ENCODE peak calls at places on chromosomes 1 and 21, in seven cellular contexts. L is ovary, A is adrenal gland, S is tibial artery, G is stomach, N is transverse colon, P is uterus. J is an unnamed sample. For H3K27me3 and H3K4me1, the result is how much of the 10 kb centered on the place peaks cover.

GRCh38 chr1:151806170-151806569 is 951 bp upstream of the LINGO4 start:
- DNase-seq in L (no peak), A (no peak), S (no peak), G (no peak), N (no peak), P (no peak), J (peak)

GRCh38 chr1:3501856-3502665 is 47.6 kb downstream of the ARHGEF16 start:
- DNase-seq in L (peak), A (peak), S (peak), G (peak), N (peak), P (no peak), J (peak)

GRCh38 chr1:231757101-231757404 is 130.5 kb downstream of the DISC1 start:
- DNase-seq in L (no peak), A (no peak), S (no peak), G (no peak), N (no peak), P (no peak), J (no peak)

GRCh38 chr1:206419783-206420182 is 50.5 kb upstream of the IKBKE start:
- DNase-seq in L (no peak), A (no peak), S (no peak), G (no peak), N (no peak), P (no peak), J (no peak)

GRCh38 chr1:107293901-107294600 is 153.2 kb downstream of the NTNG1 start:
- DNase-seq in L (no peak), A (no peak), S (no peak), G (no peak), N (no peak), P (no peak), J (no peak)

GRCh38 chr1:74964508-74964907 is 169.7 kb upstream of the LHX8 start:
- DNase-seq in L (peak), A (peak), S (peak), G (peak), N (no peak), P (no peak), J (peak)

GRCh38 chr21:23542097-23542496 is 2065.2 kb downstream of the MRPL39 start:
- DNase-seq in L (no peak), A (no peak), S (no peak), G (no peak), N (no peak), P (no peak), J (no peak)

GRCh38 chr1:117146570-117147340 is 25.2 kb upstream of the TRIM45 start:
- DNase-seq in L (no peak), A (no peak), S (no peak), G (no peak), N (no peak), P (no peak), J (no peak)

GRCh38 chr1:92833840-92834239 is 2.0 kb downstream of the RPL5 start:
- DNase-seq in L (no peak), A (no peak), S (no peak), G (no peak), N (no peak), P (no peak), J (no peak)

GRCh38 chr1:72892461-72892860 is 610.1 kb upstream of the NEGR1 start:
- DNase-seq in L (no peak), A (no peak), S (no peak), G (no peak), N (no peak), P (no peak), J (no peak)

GRCh38 chr1:71118086-71118485 is 37.3 kb upstream of the ZRANB2 start:
- DNase-seq in L (no peak), A (no peak), S (no peak), G (no peak), N (no peak), P (no peak), J (no peak)

GRCh38 chr21:37061926-37062591 is 10.8 kb downstream of the PIGP start:
- DNase-seq in L (no peak), A (no peak), S (no peak), G (no peak), N (no peak), P (no peak), J (no peak)

GRCh38 chr1:163799190-163799805 is 477.5 kb downstream of the NUF2 start:
- DNase-seq in L (no peak), A (no peak), S (no peak), G (no peak), N (no peak), P (no peak), J (no peak)

GRCh38 chr21:33125981-33126380 is 56.0 kb downstream of the OLIG1 start:
- DNase-seq in L (no peak), A (no peak), S (no peak), G (no peak), N (no peak), P (no peak), J (no peak)

GRCh38 chr1:94258873-94259331 is 21.5 kb upstream of the ARHGAP29 start:
- DNase-seq in L (no peak), A (peak), S (peak), G (no peak), N (peak), P (peak), J (no peak)

GRCh38 chr1:39639333-39640130 is at the start of gene HEYL:
- DNase-seq in L (peak), A (peak), S (peak), G (peak), N (peak), P (peak), J (peak)

GRCh38 chr1:56771717-56772116 is 47.5 kb downstream of the FYB2 start:
- DNase-seq in L (no peak), A (no peak), S (no peak), G (no peak), N (no peak), P (no peak), J (no peak)

GRCh38 chr1:203467550-203467921 is 8.1 kb upstream of the PRELP start:
- DNase-seq in L (peak), A (peak), S (peak), G (peak), N (peak), P (peak), J (no peak)

GRCh38 chr1:201721131-201722049 is 107.6 kb upstream of the IPO9 start:
- DNase-seq in L (no peak), A (no peak), S (no peak), G (no peak), N (no peak), P (peak), J (no peak)

GRCh38 chr1:165539306-165539705 is 4.5 kb upstream of the LRRC52 start:
- DNase-seq in L (no peak), A (no peak), S (no peak), G (no peak), N (no peak), P (no peak), J (no peak)

GRCh38 chr1:204741440-204741839 is 55.9 kb upstream of the LRRN2 start:
- DNase-seq in L (no peak), A (no peak), S (no peak), G (no peak), N (no peak), P (no peak), J (no peak)
- H3K27me3 ChIP-seq in L (under half), A (under half), S (under half), G (under half), N (under half), P (under half), J (under half)

DNA sequence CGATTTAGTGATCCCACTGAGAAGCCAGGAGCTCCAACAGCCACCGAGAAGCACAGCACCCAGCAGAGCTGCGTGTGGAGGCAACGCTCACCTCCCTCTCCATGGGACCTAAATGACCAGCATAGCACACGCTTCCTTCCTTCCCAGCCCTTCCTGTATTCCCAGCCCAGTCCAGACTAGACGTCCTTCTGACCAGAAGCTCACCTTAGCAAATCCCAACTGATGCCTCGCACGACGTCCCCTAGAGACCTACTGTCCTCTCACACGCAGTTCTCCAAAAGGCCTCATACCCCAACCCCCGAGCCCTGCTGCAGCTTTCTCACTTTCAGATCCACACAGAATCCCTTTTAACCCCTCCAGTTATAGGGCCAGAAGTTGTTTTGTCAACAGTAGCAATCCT is 132.4 kb downstream of the SLC45A1 start:
- DNase-seq in L (no peak), A (no peak), S (no peak), G (no peak), N (no peak), P (no peak), J (no peak)
- H3K4me1 ChIP-seq in L (under half), A (under half), S (under half), G (under half), N (under half), P (under half), J (under half)

GRCh38 chr1:37765937-37766664 is 1.2 kb upstream of the EPHA10 start:
- DNase-seq in L (no peak), A (no peak), S (no peak), G (no peak), N (no peak), P (no peak), J (no peak)
- H3K27me3 ChIP-seq in L (under half), A (half or more), S (under half), G (half or more), N (half or more), P (under half), J (under half)

GRCh38 chr1:31762323-31762722 is 1.8 kb downstream of the ADGRB2 start:
- DNase-seq in L (no peak), A (no peak), S (no peak), G (no peak), N (no peak), P (no peak), J (no peak)
- H3K4me1 ChIP-seq in L (under half), A (under half), S (under half), G (under half), N (under half), P (under half), J (under half)